ENCODE peak calls at places on chromosome 5, in six cellular contexts. G is K562, L is GM23338, I is HepG2, Y is WTC11, D is H1. K is an unnamed sample.

GRCh38 chr5:142571921-142572320 is 114.0 kb downstream of the FGF1 start:
- DNase-seq in L (no peak), I (no peak), D (no peak), Y (no peak), G (no peak), K (no peak)

GRCh38 chr5:102651466-102651865 is 103.6 kb upstream of the PAM start:
- DNase-seq in G (no peak), L (no peak), I (no peak), Y (no peak), D (no peak), K (no peak)

GRCh38 chr5:84430079-84430478 is 45.4 kb upstream of the EDIL3 start:
- DNase-seq in D (no peak), G (no peak), I (no peak), L (no peak), Y (no peak), K (no peak)

GRCh38 chr5:136810198-136810823 is 445.0 kb upstream of the TRPC7 start:
- DNase-seq in I (no peak), G (no peak), Y (no peak), D (no peak), L (no peak), K (no peak)

GRCh38 chr5:80466669-80467485 is 21.0 kb upstream of the FAM151B start:
- DNase-seq in L (no peak), D (no peak), Y (no peak), G (no peak), I (peak; percentile 67), K (no peak)

GRCh38 chr5:88833371-88834107 is 49.4 kb downstream of the MEF2C start:
- DNase-seq in G (no peak), D (no peak), Y (no peak), L (peak; percentile 24), I (no peak), K (no peak)

GRCh38 chr5:61904730-61905129 is 401.3 kb upstream of the KIF2A start:
- DNase-seq in D (no peak), G (no peak), I (no peak), L (no peak), Y (no peak), K (no peak)

GRCh38 chr5:149284501-149284900 is 12.8 kb downstream of the AFAP1L1 start:
- DNase-seq in G (no peak), D (no peak), L (no peak), I (no peak), Y (no peak), K (no peak)

GRCh38 chr5:34503379-34504346 is 152.5 kb upstream of the RAI14 start:
- DNase-seq in L (no peak), Y (no peak), D (no peak), G (no peak), I (no peak), K (no peak)

GRCh38 chr5:55134053-55134722 is 25.8 kb upstream of the GPX8 start:
- DNase-seq in I (no peak), Y (no peak), G (no peak), L (no peak), D (no peak), K (no peak)

GRCh38 chr5:36878421-36879088 is 2.0 kb downstream of the NIPBL start:
- DNase-seq in I (peak; percentile 45), D (no peak), G (peak; percentile 82), L (peak; percentile 84), Y (peak; percentile 66), K (no peak)

GRCh38 chr5:137594717-137595116 is 95.6 kb upstream of the SPOCK1 start:
- DNase-seq in G (no peak), Y (no peak), L (peak; percentile 25), I (no peak), D (no peak), K (no peak)

GRCh38 chr5:39191216-39191615 is 28.1 kb downstream of the FYB1 start:
- DNase-seq in Y (no peak), I (no peak), D (no peak), L (no peak), G (no peak), K (no peak)

GRCh38 chr5:154484393-154484944 is 6.4 kb upstream of the HAND1 start:
- DNase-seq in G (no peak), L (peak; percentile 22), Y (no peak), I (no peak), D (no peak), K (no peak)

DNA sequence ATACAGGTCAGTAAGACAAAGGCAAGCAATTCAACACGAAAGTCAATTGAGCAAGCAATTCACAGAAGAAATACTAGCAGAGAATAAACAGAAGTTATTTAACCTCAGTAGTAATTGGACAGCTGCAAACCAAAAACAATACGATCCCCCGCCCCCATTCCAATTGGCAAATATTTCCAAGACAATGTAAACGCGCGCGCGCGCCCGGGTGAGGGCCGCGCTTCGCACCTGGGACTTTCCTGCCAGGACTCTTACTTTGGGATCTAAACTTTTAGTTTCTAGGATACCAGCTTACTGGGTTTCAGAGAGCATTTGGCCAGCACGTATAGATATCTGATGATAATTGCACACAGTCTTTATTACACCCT is 8.5 kb downstream of the RUFY1 start:
- DNase-seq in L (peak; percentile 93), Y (peak; percentile 75), D (peak; percentile 70), I (peak; percentile 39), G (no peak), K (no peak)
- TF ChIP-seq CREB1 in L (no peak), Y (no peak), D (no peak), I (no peak), G (no peak), K (no peak)

DNA sequence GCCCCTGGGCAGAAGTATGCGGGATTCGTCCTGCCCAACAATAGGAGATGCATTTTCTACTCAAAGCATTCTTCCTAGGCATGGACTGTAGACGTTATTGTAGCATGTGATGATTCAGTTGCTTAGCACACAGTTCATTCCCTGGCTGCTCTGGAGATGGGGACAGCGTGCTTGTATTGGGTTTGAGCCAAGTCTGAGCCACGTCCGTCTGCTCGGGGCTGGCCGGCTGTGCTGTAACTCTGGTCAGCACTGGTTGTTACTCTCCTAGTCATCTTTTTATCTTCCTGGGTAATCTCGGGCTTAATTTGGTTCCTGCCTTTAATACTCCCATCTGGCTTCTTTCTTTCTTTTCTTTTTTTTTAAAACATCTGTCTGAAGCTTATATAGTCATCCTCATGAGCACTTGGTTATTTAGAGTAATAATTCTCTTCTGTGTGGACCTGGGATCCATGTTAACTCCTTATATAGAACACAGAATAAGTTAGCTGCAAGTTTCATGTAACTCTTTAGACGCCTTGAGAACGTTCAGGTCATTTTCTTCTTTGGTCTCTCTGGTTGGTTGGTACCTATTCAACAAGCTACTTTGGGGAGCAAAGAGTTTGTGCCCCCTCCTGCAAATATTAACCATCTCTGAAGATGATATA is 118.8 kb upstream of the RPS23 start:
- DNase-seq in G (peak; percentile 78), Y (no peak), L (no peak), D (no peak), I (peak; percentile 92), K (no peak)
- TF ChIP-seq CREB1 in G (no peak), Y (no peak), L (no peak), D (no peak), I (no peak), K (no peak)

DNA sequence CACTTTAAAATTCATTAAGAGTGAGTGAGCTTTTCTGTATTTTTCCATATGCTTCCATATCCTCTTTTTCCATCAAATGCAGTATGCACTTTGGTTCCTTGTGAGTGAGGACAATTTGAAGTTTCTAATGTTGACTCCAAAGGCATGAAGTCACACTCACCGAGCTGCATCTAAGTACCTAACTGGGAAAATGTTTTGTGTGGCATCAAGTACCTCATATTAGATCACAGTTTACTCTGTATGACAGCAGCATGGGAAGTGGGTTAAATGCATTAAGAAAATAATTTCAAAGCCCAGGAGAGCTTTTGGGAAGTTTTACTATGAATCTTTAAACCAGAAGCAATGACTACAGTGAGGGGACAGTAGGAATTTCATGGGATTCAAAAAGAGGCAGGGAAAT is 207.0 kb downstream of the EFNA5 start:
- DNase-seq in I (no peak), G (no peak), D (no peak), L (no peak), Y (no peak), K (no peak)
- TF ChIP-seq CREB1 in I (no peak), G (no peak), D (no peak), L (no peak), Y (no peak), K (no peak)

DNA sequence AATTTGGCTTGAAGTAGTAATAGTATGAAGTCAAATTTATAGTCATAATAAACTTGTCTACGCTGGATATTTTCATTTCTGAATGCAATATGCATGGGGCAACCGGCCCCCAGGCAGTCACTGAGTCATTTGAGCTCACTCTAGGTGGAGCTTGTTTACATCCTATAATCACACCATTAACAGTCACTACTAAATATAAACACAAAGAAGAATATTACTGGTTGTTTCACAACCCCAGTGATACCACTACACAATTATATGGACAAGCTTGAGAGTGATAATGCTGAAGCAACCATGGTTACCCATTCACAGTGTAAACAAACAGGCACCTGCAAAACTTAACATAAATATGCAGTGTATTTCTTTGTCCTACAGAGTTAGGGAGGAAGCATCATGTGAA is 68.7 kb downstream of the MARCHF3 start:
- DNase-seq in D (no peak), I (no peak), G (no peak), L (no peak), Y (no peak), K (no peak)
- TF ChIP-seq CREB1 in D (no peak), I (no peak), G (no peak), L (no peak), Y (no peak), K (no peak)

DNA sequence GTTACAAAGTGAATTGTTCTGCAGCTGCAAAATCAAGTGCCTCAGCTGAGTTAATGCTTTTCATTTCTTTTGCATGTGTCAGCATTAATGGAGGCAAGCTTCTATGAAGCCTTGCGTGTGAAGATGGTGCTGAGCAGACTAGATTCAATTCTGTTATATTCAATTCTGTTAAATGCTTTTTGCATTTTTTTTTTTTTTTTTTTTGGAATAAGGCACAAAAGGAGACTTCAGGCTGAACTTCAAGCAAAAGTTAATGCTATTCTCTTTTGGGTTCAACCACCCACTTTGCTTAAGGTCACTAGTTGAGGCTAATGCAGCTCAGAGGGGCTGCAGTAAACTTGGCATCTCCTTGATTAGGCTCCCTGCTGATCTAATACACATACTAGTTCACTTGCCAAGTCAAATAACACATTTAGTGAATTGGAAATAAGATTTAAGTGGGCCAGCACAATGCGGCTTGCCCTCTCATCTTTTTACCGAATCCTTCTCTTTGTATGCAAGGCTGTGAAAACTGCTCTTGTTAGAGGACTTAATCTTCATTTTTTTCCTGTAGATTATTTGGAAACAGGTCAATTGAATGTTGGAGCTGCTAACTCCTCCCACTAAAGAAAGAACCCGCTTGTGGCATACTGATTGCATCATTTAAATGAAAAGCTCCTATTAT is 1020.2 kb downstream of the NR2F1-AS1 start:
- DNase-seq in Y (no peak), L (peak; percentile 61), G (no peak), D (no peak), I (no peak), K (no peak)
- TF ChIP-seq CREB1 in Y (no peak), L (no peak), G (no peak), D (no peak), I (no peak), K (no peak)

DNA sequence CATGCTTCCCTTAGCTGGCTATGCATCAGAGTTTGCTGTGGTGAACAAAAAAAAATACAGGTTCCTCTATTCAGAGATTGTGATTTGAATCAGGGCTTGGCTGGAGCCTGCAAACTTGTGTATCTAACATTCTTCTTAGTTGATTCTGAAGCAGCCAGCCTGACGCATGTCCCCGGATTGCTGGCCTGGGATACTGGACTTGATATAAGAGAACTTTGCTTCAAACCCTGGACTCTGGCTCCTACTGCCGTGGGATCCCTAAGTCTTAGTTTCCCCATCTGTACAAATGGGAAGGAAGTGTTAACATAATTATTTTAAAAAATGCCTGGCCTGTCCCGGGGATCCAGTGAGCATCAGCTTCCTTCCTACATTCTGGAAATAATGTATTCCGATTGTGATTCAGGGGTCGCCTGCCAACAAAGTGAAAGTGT is 292.8 kb downstream of the ARHGEF28 start:
- DNase-seq in I (no peak), Y (no peak), L (no peak), G (no peak), D (no peak), K (no peak)
- TF ChIP-seq CREB1 in I (no peak), Y (no peak), L (no peak), G (no peak), D (no peak), K (no peak)

K was measured in GM12878.